ENCODE peak calls at places on chromosomes 3 and 15, in five cellular contexts. Q, X, V, R and Z are unnamed samples.

GRCh38 chr15:40069178-40070165 is 30.5 kb upstream of the SRP14 start:
- DNase-seq in V (no peak), R (peak; percentile 94), X (peak; percentile 79), Q (peak; percentile 97), Z (peak; percentile 68)

GRCh38 chr3:32781211-32781968 is 36.4 kb upstream of the TRIM71 start:
- DNase-seq in V (peak; percentile 37), Q (peak; percentile 91), R (peak; percentile 90), X (peak; percentile 88), Z (peak; percentile 76)

GRCh38 chr3:127143172-127143571 is 49.8 kb upstream of the PRR23E start:
- DNase-seq in V (no peak), Q (no peak), R (peak; percentile 39), X (no peak), Z (no peak)

GRCh38 chr3:17928502-17929145 is 186.2 kb upstream of the TBC1D5 start:
- DNase-seq in Q (no peak), R (no peak), X (no peak), V (no peak), Z (no peak)

GRCh38 chr3:5041315-5041714 is 62.1 kb downstream of the BHLHE40 start:
- DNase-seq in X (no peak), R (no peak), Q (no peak), V (no peak), Z (no peak)

GRCh38 chr15:48479751-48480150 is 148.5 kb downstream of the DUT start:
- DNase-seq in X (no peak), V (no peak), Q (no peak), R (no peak), Z (no peak)

GRCh38 chr15:60972866-60973265 is 256.2 kb downstream of the RORA start:
- DNase-seq in X (no peak), R (no peak), V (no peak), Q (peak; percentile 24), Z (peak; percentile 76)

GRCh38 chr15:38843736-38844590 is 279.3 kb upstream of the RASGRP1 start:
- DNase-seq in Q (no peak), V (no peak), R (no peak), X (no peak), Z (peak; percentile 69)

GRCh38 chr15:90084876-90085423 is 17.3 kb downstream of the IDH2 start:
- DNase-seq in Q (no peak), X (no peak), V (no peak), R (no peak), Z (no peak)

GRCh38 chr3:46096781-46097180 is 69.5 kb upstream of the XCR1 start:
- DNase-seq in R (no peak), Q (no peak), X (no peak), V (no peak), Z (no peak)

GRCh38 chr15:88238618-88239430 is 17.7 kb downstream of the NTRK3 start:
- DNase-seq in Q (no peak), V (no peak), R (no peak), X (no peak), Z (peak; percentile 94)

GRCh38 chr15:83605595-83605994 is 48.3 kb upstream of the ADAMTSL3 start:
- DNase-seq in Q (no peak), R (no peak), V (no peak), X (no peak), Z (no peak)

GRCh38 chr15:40437754-40438687 is 2.7 kb upstream of the BAHD1 start:
- DNase-seq in R (no peak), Q (no peak), X (no peak), V (no peak), Z (no peak)

GRCh38 chr3:37793889-37794591 is 67.6 kb upstream of the CTDSPL start:
- DNase-seq in X (no peak), V (no peak), Q (no peak), R (peak; percentile 53), Z (no peak)

GRCh38 chr15:65982941-65983340 is 113.7 kb downstream of the RAB11A start:
- DNase-seq in R (no peak), X (no peak), V (no peak), Q (no peak), Z (no peak)

GRCh38 chr3:23036728-23037127 is 166.4 kb upstream of the UBE2E2 start:
- DNase-seq in V (no peak), X (peak; percentile 31), R (no peak), Q (no peak), Z (no peak)

GRCh38 chr3:32140943-32141342 is 34.5 kb downstream of the GPD1L start:
- DNase-seq in X (no peak), V (no peak), R (no peak), Q (no peak), Z (peak; percentile 33)

GRCh38 chr3:78244136-78244535 is 1204.2 kb downstream of the ROBO2 start:
- DNase-seq in V (no peak), R (no peak), Q (no peak), X (no peak), Z (no peak)

GRCh38 chr15:98823012-98823458 is 174.7 kb downstream of the IGF1R start:
- DNase-seq in V (no peak), R (no peak), Q (peak; percentile 78), X (no peak), Z (peak; percentile 64)

GRCh38 chr3:187594272-187594671 is 75.9 kb downstream of the SST start:
- DNase-seq in R (no peak), V (no peak), X (no peak), Q (no peak), Z (no peak)

GRCh38 chr3:59052803-59053411 is 3.1 kb upstream of the CFAP20DC start:
- DNase-seq in R (no peak), X (peak; percentile 39), V (no peak), Q (peak; percentile 65), Z (peak; percentile 68)

GRCh38 chr3:25420885-25421284 is 7.2 kb upstream of the RARB start:
- DNase-seq in R (no peak), Q (peak; percentile 31), X (no peak), V (no peak), Z (no peak)

GRCh38 chr3:53079791-53080555 is 34.1 kb upstream of the SFMBT1 start:
- DNase-seq in X (no peak), V (no peak), R (peak; percentile 61), Q (no peak), Z (no peak)

GRCh38 chr15:73757571-73757970 is 4.4 kb upstream of the INSYN1 start:
- DNase-seq in X (no peak), Q (no peak), R (no peak), V (no peak), Z (no peak)

GRCh38 chr3:132549890-132550578 is 47.0 kb upstream of the ACKR4 start:
- DNase-seq in X (peak; percentile 17), V (no peak), Q (peak; percentile 85), R (no peak), Z (peak; percentile 67)